ENCODE peak calls at places on chromosomes 16 and 17, in ten cellular contexts. L, A, J, H, M, G, Z, V, C and W are unnamed samples. For H3K9me3, the result is how much of the 10 kb centered on the place peaks cover.

GRCh38 chr17:81049973-81050551 is 15.1 kb downstream of the BAIAP2 start:
- DNase-seq in L (peak), A (no peak), J (peak), H (no peak), M (peak), G (peak), Z (no peak), V (peak), C (no peak), W (no peak)

GRCh38 chr16:83953796-83954576 is 946 bp downstream of the OSGIN1 start:
- DNase-seq in L (peak), A (peak), J (no peak), H (peak), M (peak), G (no peak), Z (no peak), V (peak), C (no peak), W (no peak)

GRCh38 chr17:6048486-6048885 is 21.7 kb upstream of the WSCD1 start:
- DNase-seq in L (no peak), A (no peak), J (no peak), H (no peak), M (no peak), G (no peak), Z (no peak), V (no peak), C (no peak), W (no peak)

GRCh38 chr17:39973496-39973895 is 7.1 kb upstream of the PSMD3 start:
- DNase-seq in L (no peak), A (peak), J (no peak), H (no peak), M (no peak), G (no peak), Z (no peak), V (no peak), C (no peak), W (no peak)

GRCh38 chr16:27566417-27566816 is 16.5 kb downstream of the KATNIP start:
- DNase-seq in L (no peak), A (no peak), J (no peak), H (no peak), M (no peak), G (no peak), Z (no peak), V (peak), C (no peak), W (no peak)

GRCh38 chr17:44361292-44362055 is 2.2 kb downstream of the FAM171A2 start:
- DNase-seq in L (no peak), A (no peak), J (no peak), H (peak), M (no peak), G (no peak), Z (no peak), V (no peak), C (no peak), W (peak)

GRCh38 chr16:8850279-8850885 is 18.4 kb downstream of the CARHSP1 start:
- DNase-seq in L (no peak), A (peak), J (peak), H (peak), M (no peak), G (no peak), Z (peak), V (peak), C (no peak), W (peak)

GRCh38 chr17:58337126-58337599 is 8.6 kb upstream of the TSPOAP1 start:
- DNase-seq in L (no peak), A (no peak), J (peak), H (peak), M (no peak), G (no peak), Z (no peak), V (no peak), C (no peak), W (no peak)

GRCh38 chr16:66275795-66276428 is 90.6 kb upstream of the CDH5 start:
- DNase-seq in L (peak), A (peak), J (peak), H (peak), M (no peak), G (no peak), Z (no peak), V (peak), C (no peak), W (no peak)

GRCh38 chr17:82113422-82113821 is 15.4 kb upstream of the FASN start:
- DNase-seq in L (no peak), A (no peak), J (no peak), H (no peak), M (no peak), G (no peak), Z (no peak), V (no peak), C (no peak), W (no peak)

GRCh38 chr16:89786474-89787364 is 29.7 kb downstream of the FANCA start:
- DNase-seq in L (no peak), A (no peak), J (peak), H (no peak), M (no peak), G (no peak), Z (no peak), V (no peak), C (no peak), W (no peak)

GRCh38 chr17:49496866-49497146 is 1.7 kb downstream of the NGFR start:
- DNase-seq in L (no peak), A (no peak), J (no peak), H (no peak), M (no peak), G (no peak), Z (no peak), V (no peak), C (no peak), W (no peak)

GRCh38 chr17:29331330-29331729 is 37.4 kb upstream of the NUFIP2 start:
- DNase-seq in L (peak), A (no peak), J (no peak), H (no peak), M (no peak), G (no peak), Z (no peak), V (no peak), C (no peak), W (no peak)

GRCh38 chr17:35849469-35850348 is 19.0 kb downstream of the HEATR9 start:
- DNase-seq in L (peak), A (peak), J (peak), H (peak), M (no peak), G (no peak), Z (peak), V (peak), C (no peak), W (no peak)

DNA sequence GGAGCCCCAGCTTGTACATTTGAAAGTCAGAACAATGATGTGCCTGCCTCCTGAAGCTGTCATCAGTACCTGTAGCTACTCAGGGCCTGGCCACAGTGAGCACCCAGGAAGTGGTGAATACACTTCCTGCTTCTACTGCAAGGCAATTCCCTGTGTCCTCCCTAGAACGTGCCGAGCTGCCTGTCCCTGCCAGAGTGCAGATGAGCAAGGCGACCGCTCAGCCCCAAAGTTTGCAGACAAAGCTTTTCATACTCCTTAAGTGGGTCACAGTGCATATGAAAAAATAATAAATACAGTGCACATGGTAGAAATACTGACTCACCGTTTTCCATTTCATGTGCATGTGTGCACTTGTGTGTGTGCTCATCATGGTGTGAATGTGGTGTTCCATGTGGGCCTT is 77.3 kb downstream of the MPRIP start:
- DNase-seq in L (peak), A (peak), J (no peak), H (no peak), M (no peak), G (no peak), Z (no peak), V (peak), C (no peak), W (no peak)
- H3K27ac ChIP-seq in L (peak), A (peak), J (no peak), H (no peak), M (peak), G (peak), Z (peak), V (peak), C (peak), W (no peak)

GRCh38 chr16:75179208-75179607 is 27.8 kb downstream of the CTRB2 start:
- DNase-seq in L (no peak), A (no peak), J (no peak), H (no peak), M (no peak), G (no peak), Z (no peak), V (no peak), C (no peak), W (no peak)

GRCh38 chr16:75169899-75170405 is 21.6 kb downstream of the ZFP1 start:
- DNase-seq in L (no peak), A (no peak), J (no peak), H (no peak), M (no peak), G (no peak), Z (no peak), V (no peak), C (no peak), W (no peak)

GRCh38 chr16:75176926-75177325 is 28.6 kb downstream of the ZFP1 start:
- DNase-seq in L (no peak), A (no peak), J (no peak), H (no peak), M (no peak), G (no peak), Z (no peak), V (no peak), C (no peak), W (no peak)

GRCh38 chr16:75172578-75172977 is 24.3 kb downstream of the ZFP1 start:
- DNase-seq in L (no peak), A (no peak), J (no peak), H (no peak), M (no peak), G (no peak), Z (no peak), V (no peak), C (no peak), W (no peak)

DNA sequence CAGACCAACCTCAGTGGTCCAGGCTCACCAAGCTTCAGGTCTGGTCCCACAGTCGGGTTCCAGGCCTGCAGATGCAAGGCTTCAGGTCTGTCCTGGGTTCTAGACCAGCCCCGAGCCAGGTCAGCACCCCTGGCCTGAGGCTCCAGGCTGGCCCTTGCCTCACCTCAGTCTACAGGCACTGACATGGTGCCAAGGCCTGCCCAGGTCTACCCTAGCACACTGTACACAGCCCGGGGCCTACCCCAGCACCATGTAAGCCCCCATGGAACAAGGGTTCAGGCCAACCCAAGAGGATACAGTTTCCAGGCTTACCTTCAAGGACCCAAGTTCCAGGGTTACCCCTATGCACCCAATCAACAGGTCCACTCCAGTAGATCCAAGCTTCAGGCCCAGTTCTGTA is 26.8 kb downstream of the ZFP1 start:
- DNase-seq in L (no peak), A (no peak), J (no peak), H (no peak), M (no peak), G (no peak), Z (no peak), V (no peak), C (no peak), W (no peak)
- H3K9me3 ChIP-seq in L (half or more), A (under half), J (under half), H (under half), M (under half), G (under half), Z (under half), V (under half), C (under half), W (under half)

DNA sequence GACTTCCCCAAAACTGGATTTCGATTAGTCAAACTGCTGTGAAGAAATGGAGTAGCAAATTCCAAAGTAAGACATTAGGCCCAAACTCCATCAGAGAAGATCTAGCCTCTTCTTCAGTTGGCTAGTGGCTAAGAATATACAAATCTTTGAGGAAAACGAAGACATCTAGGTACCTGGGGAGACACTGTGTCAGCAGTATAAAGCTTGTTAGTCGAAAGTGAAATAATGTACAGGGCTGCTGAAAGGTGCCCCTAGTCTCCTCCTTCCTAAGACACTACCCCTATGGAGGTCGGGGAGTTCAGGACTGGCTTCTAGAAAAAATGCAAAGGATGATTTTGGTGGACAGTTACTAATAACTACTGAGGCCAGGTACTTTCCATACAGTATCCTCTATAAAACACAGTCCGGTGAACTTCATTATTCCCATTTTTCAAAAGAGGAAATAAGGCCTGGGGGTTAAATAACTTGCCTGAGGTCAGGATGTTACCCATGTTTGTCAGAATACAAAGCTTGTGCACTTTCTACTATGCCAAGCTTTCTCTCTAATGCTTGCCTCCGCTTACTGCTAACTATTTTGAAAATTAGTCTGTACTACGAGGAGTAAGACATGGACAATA is 15.0 kb downstream of the DNAJC7 start:
- DNase-seq in L (no peak), A (no peak), J (no peak), H (no peak), M (no peak), G (no peak), Z (no peak), V (no peak), C (no peak), W (no peak)
- H3K4me3 ChIP-seq in L (no peak), A (no peak), J (no peak), H (no peak), M (no peak), G (no peak), Z (no peak), V (no peak), C (no peak), W (no peak)

DNA sequence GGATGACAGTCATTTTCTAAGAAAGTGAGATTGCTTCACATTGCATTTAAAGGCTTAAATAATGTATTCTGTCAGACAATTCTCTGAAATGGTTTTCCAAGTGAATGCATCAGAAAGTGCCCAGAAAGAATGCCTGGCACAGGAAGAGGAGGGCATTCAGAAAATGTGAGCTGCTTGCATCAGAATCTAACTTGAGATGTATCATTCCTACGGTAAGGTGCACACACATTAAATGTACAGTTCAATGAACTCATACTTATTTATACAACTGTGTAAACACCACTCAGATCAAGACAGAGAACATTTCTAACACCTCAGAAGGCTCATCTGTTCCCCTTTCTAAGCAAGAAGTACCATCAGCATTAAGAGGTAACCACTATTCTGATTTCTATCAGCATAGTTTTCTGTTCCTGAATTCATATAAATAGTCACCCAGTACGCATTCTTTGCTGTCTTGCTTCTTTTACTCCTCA is 638.0 kb downstream of the MAF start:
- DNase-seq in L (no peak), A (no peak), J (no peak), H (peak), M (no peak), G (no peak), Z (no peak), V (no peak), C (no peak), W (no peak)
- H3K27ac ChIP-seq in L (no peak), A (no peak), J (no peak), H (peak), M (no peak), G (no peak), Z (no peak), V (no peak), C (no peak), W (no peak)

DNA sequence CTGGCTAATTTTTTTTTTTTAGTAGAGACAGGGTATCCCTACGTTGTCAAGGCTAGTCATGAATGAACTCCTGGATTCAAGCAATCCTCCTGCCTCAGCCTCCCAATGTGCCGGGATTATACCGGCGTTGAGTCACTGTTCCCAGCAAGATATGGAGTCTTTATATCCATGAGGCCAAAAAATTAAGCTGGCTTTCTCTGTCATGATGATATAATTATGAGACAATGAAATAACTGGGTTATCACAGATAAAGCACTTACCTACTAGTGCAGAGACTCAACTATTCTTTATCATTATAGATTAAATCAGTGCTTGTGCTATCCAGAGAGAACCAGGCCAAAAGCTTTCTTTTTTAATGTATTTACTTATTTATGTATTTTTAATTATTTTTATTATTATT is 36.2 kb downstream of the SMG6 start:
- DNase-seq in L (no peak), A (peak), J (peak), H (no peak), M (no peak), G (no peak), Z (no peak), V (no peak), C (no peak), W (no peak)
- H3K9me3 ChIP-seq in L (under half), A (under half), J (under half), H (under half), M (under half), G (under half), Z (under half), V (under half), C (under half), W (under half)

GRCh38 chr17:8292639-8293395 is 2.4 kb downstream of the SLC25A35 start:
- DNase-seq in L (no peak), A (no peak), J (no peak), H (peak), M (no peak), G (no peak), Z (no peak), V (no peak), C (no peak), W (no peak)
- H3K4me3 ChIP-seq in L (no peak), A (no peak), J (no peak), H (peak), M (no peak), G (no peak), Z (no peak), V (no peak), C (no peak), W (no peak)

DNA sequence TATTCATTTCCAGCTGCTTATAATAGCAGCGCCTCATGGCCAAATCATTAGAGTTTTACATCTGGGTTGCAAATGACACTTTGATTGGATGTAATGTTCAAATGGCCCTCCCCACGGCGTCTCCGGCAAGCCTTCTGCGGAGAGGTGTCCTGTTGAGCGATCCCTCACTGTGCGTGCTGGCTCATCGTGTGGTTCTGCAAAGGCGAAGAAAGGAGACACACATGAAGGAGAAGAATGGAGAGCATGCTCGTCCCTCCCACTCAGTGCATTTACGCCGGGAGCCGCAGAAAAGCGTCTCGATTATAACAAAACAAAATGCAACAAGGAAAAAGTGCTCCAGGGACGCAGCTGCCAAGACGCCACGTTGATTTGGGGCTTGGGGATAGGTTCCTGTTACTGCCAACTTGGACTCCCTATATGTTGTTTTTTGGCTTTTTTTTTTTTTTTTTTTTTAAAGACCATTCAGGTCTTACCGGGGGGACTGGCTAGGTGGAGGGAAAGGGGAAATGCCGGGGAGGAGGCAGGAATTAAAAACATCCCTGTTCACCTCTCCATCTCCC is 117.6 kb downstream of the C16orf78 start:
- DNase-seq in L (no peak), A (no peak), J (no peak), H (no peak), M (peak), G (peak), Z (no peak), V (no peak), C (no peak), W (peak)
- H3K27ac ChIP-seq in L (no peak), A (no peak), J (no peak), H (no peak), M (peak), G (no peak), Z (no peak), V (no peak), C (no peak), W (no peak)

DNA sequence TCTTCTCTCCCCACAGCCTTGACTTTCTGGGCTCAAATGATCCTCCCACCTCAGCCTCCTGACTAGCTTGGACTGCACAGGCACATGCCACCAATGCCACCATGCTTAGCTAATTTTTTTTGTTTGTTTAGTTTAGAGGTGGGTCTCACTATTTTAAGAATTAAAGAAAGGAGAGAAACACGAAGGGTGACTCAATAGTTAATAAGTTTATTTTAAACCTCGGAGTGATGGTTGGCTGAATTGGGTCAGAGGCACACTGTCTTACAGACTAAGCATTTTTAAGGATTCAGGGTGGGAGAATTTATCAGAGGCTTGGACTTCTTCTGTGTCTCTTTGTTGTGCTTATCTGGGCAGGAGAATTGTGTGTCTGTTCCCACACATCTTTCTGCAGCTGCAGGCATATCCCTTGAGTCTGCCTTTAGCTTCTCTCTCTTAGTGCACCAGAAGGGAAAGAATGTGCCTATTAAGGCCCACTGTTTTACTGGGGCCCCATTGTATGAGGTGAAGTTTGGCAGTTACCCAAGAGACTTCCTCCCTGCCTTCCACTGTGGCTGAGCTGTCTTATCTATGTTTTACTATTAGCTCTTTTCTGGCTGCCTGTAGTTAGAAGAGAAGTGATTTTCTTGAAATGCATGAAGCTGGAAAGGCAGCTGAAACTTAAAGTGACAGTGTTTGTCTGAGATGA is 2172.0 kb downstream of the TP53TG3F start:
- DNase-seq in L (no peak), A (no peak), J (no peak), H (no peak), M (no peak), G (no peak), Z (no peak), V (no peak), C (no peak), W (no peak)
- H3K9me3 ChIP-seq in L (under half), A (under half), J (under half), H (under half), M (under half), G (under half), Z (under half), V (under half), C (under half), W (under half)